ENCODE peak calls at places on chromosomes 13 and 19, in eight cellular contexts. S, C, Z, A, D, P, V and O are unnamed samples.

GRCh38 chr13:75217949-75218348 is 264.0 kb downstream of the TBC1D4 start:
- DNase-seq in S (no peak), C (no peak), Z (peak; percentile 14), A (no peak), D (no peak), P (no peak), V (no peak), O (no peak)

GRCh38 chr19:7556696-7557315 is 21.3 kb downstream of the PNPLA6 start:
- DNase-seq in S (no peak), C (no peak), Z (no peak), A (no peak), D (peak; percentile 43), P (no peak), V (no peak), O (no peak)

GRCh38 chr13:113769106-113769505 is 10.1 kb downstream of the TMEM255B start:
- DNase-seq in S (no peak), C (no peak), Z (no peak), A (no peak), D (no peak), P (no peak), V (no peak), O (no peak)

GRCh38 chr13:96460571-96460970 is 370.7 kb downstream of the HS6ST3 start:
- DNase-seq in S (no peak), C (no peak), Z (no peak), A (no peak), D (no peak), P (no peak), V (no peak), O (no peak)

GRCh38 chr19:52270266-52270885 is 989 bp downstream of the ZNF766 start:
- DNase-seq in S (no peak), C (no peak), Z (peak; percentile 8), A (no peak), D (peak; percentile 53), P (no peak), V (peak; percentile 36), O (no peak)

GRCh38 chr19:39372047-39372802 is 18.7 kb downstream of the PAF1 start:
- DNase-seq in S (no peak), C (no peak), Z (peak; percentile 36), A (no peak), D (no peak), P (peak; percentile 88), V (no peak), O (no peak)

GRCh38 chr13:40446365-40446764 is 220.1 kb downstream of the FOXO1 start:
- DNase-seq in S (no peak), C (no peak), Z (no peak), A (no peak), D (no peak), P (no peak), V (no peak), O (no peak)

GRCh38 chr19:1574354-1574753 is 6.2 kb upstream of the MEX3D start:
- DNase-seq in S (no peak), C (no peak), Z (no peak), A (no peak), D (no peak), P (no peak), V (no peak), O (no peak)

GRCh38 chr13:19860884-19861655 is 2.4 kb downstream of the ZMYM5 start:
- DNase-seq in S (no peak), C (no peak), Z (no peak), A (no peak), D (no peak), P (no peak), V (peak; percentile 71), O (no peak)

GRCh38 chr19:58203814-58204475 is 21.1 kb downstream of the ZNF274 start:
- DNase-seq in S (no peak), C (no peak), Z (no peak), A (no peak), D (no peak), P (no peak), V (no peak), O (no peak)

GRCh38 chr13:73429691-73430090 is 370.9 kb downstream of the KLF5 start:
- DNase-seq in S (no peak), C (no peak), Z (no peak), A (no peak), D (no peak), P (no peak), V (no peak), O (no peak)

GRCh38 chr19:1952635-1953034 is 11.7 kb downstream of the CSNK1G2 start:
- DNase-seq in S (no peak), C (no peak), Z (no peak), A (no peak), D (no peak), P (no peak), V (no peak), O (no peak)

GRCh38 chr19:16252459-16253205 is 54.9 kb downstream of the AP1M1 start:
- DNase-seq in S (no peak), C (no peak), Z (no peak), A (peak; percentile 59), D (peak; percentile 64), P (no peak), V (no peak), O (no peak)

GRCh38 chr13:44079413-44080205 is 199.9 kb downstream of the LACC1 start:
- DNase-seq in S (no peak), C (no peak), Z (no peak), A (no peak), D (no peak), P (no peak), V (no peak), O (no peak)